ENCODE peak calls at places on chromosome 19, in four cellular contexts. E is HepG2, Q is K562, F is GM12878. R is an unnamed sample.

GRCh38 chr19:36225219-36225892 is 10.4 kb downstream of the ZNF146 start:
- DNase-seq in E (no peak), Q (no peak), F (no peak), R (no peak)

GRCh38 chr19:41308450-41309224 is 1.3 kb upstream of the CCDC97 start:
- DNase-seq in E (peak; percentile 76), Q (peak; percentile 75), F (peak; percentile 76), R (peak; percentile 97)

GRCh38 chr19:55647732-55648656 is at the start of gene CCDC106:
- DNase-seq in E (peak; percentile 55), Q (peak; percentile 81), F (no peak), R (peak; percentile 80)

GRCh38 chr19:37817180-37817911 is 38.0 kb upstream of the ZNF573 start:
- DNase-seq in E (no peak), Q (no peak), F (no peak), R (no peak)

GRCh38 chr19:17725422-17726078 is 6.3 kb downstream of the MAP1S start:
- DNase-seq in E (no peak), Q (peak; percentile 42), F (no peak), R (no peak)

GRCh38 chr19:14439014-14439413 is 5.9 kb downstream of the PKN1 start:
- DNase-seq in E (no peak), Q (no peak), F (no peak), R (no peak)

GRCh38 chr19:11849264-11849615 is 714 bp downstream of the ZNF439 start:
- DNase-seq in E (no peak), Q (no peak), F (no peak), R (no peak)

GRCh38 chr19:42143341-42144234 is 11.3 kb upstream of the POU2F2 start:
- DNase-seq in E (no peak), Q (peak; percentile 32), F (no peak), R (peak; percentile 48)

GRCh38 chr19:4052114-4052992 is 14.3 kb downstream of the ZBTB7A start:
- DNase-seq in E (peak; percentile 95), Q (no peak), F (no peak), R (no peak)

GRCh38 chr19:46056536-46056935 is 15.7 kb upstream of the IGFL4 start:
- DNase-seq in E (peak; percentile 83), Q (no peak), F (no peak), R (peak; percentile 27)

GRCh38 chr19:57075801-57076492 is 43.8 kb upstream of the USP29 start:
- DNase-seq in E (peak; percentile 65), Q (no peak), F (no peak), R (no peak)

GRCh38 chr19:38793186-38793585 is 4.2 kb downstream of the LGALS7B start:
- DNase-seq in E (no peak), Q (no peak), F (no peak), R (no peak)

GRCh38 chr19:825897-826640 is 1.6 kb upstream of the AZU1 start:
- DNase-seq in E (no peak), Q (no peak), F (no peak), R (no peak)

DNA sequence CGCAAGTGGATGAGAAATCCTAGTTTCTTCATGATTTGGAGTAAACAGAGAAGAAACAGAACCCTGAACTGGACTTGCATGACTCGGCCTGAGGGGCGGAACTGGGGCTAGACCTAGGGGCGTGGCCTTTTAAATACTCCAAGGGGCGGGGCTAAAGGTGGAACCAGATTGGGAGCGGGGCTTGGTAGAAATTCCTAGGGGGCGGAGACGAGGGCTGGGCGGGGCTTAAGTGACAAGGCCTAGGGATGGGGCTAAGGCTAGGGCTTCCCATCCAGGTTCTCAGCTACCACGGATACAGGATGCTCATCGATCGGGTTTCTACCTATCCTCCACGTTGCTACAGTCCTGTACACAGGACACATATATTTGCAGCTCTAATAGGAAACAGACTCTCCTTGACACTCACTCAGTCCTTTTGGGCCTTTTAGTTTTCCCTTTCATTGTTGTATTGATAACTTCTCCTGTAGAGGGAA is 372 bp upstream of the ZNF699 start:
- DNase-seq in E (no peak), Q (peak; percentile 94), F (no peak), R (peak; percentile 73)
- TF ChIP-seq REST in E (no peak), Q (no peak), F (no peak), R (no peak)

DNA sequence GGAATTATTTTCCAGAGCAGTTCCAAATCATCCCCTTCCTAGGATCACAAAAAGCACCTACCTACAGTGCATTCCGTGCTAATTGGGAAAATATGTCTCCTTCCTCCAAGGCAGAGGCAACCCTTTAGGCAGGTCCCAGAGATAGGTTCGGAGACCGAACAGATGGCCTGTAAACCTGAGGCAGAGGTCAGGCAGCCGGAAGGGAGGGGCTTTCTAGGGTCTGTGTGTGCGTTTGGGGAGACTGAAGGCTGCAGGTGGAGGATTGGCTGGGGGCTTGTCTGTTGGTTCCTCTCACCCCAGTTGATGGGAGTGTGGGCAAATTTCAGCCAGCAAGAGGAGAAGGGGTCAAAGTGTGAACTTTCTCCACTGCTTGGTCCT is 7.1 kb downstream of the KCNN4 start:
- DNase-seq in E (no peak), Q (peak; percentile 85), F (no peak), R (no peak)
- TF ChIP-seq MYC in E (no peak), Q (no peak), F (no peak), R (no peak)

GRCh38 chr19:29576761-29577661 is 29.1 kb upstream of the POP4 start:
- DNase-seq in E (no peak), Q (no peak), F (peak; percentile 34), R (no peak)
- TF ChIP-seq USF2 in E (no peak), Q (no peak), F (no peak), R (no peak)

GRCh38 chr19:33269016-33269415 is 33.3 kb downstream of the CEBPA start:
- DNase-seq in E (no peak), Q (no peak), F (no peak), R (no peak)
- TF ChIP-seq REST in E (no peak), Q (no peak), F (no peak), R (no peak)

GRCh38 chr19:48715681-48716171 is 3.8 kb downstream of the MAMSTR start:
- DNase-seq in E (no peak), Q (no peak), F (no peak), R (no peak)
- TF ChIP-seq MYC in E (peak; percentile 21), Q (no peak), F (no peak), R (no peak)

GRCh38 chr19:48702701-48703100 is 6.9 kb downstream of the FUT2 start:
- DNase-seq in E (no peak), Q (no peak), F (no peak), R (no peak)

GRCh38 chr19:48695743-48696352 is at the start of gene FUT2:
- DNase-seq in E (no peak), Q (no peak), F (no peak), R (no peak)

GRCh38 chr19:48696353-48697010 is 711 bp downstream of the FUT2 start:
- DNase-seq in E (no peak), Q (no peak), F (no peak), R (no peak)

GRCh38 chr19:48703316-48703715 is 7.5 kb downstream of the FUT2 start:
- DNase-seq in E (no peak), Q (no peak), F (no peak), R (no peak)

GRCh38 chr19:48698046-48698445 is 2.3 kb downstream of the FUT2 start:
- DNase-seq in E (no peak), Q (peak; percentile 66), F (no peak), R (no peak)
- TF ChIP-seq USF2 in E (no peak), Q (no peak), F (no peak), R (no peak)

R was measured in A549.